ENCODE peak calls at places on chromosomes 7 and 10, in nine cellular contexts. P is heart left ventricle; T is CD8-positive, alpha-beta T cell; Z is uterus; W is Calu3; C is AG04449; F is GM12865; B is IMR-90; U is psoas muscle. A is an unnamed sample.

GRCh38 chr7:90401989-90402388 is 1.3 kb upstream of the CLDN12 start:
- DNase-seq in P (no peak), T (no peak), Z (no peak), W (no peak), C (no peak), F (no peak), B (peak; percentile 37), U (no peak), A (no peak)

GRCh38 chr10:35516102-35516670 is 89.0 kb upstream of the GJD4 start:
- DNase-seq in P (no peak), T (no peak), Z (no peak), W (no peak), C (no peak), F (no peak), B (peak; percentile 7), U (no peak), A (no peak)

GRCh38 chr7:24930856-24931255 is 49.1 kb downstream of the OSBPL3 start:
- DNase-seq in P (no peak), T (no peak), Z (no peak), W (no peak), C (no peak), F (no peak), B (no peak), U (no peak), A (no peak)

GRCh38 chr7:94605031-94605430 is 50.9 kb downstream of the SGCE start:
- DNase-seq in P (no peak), T (no peak), Z (no peak), W (no peak), C (no peak), F (peak; percentile 24), B (peak; percentile 8), U (no peak), A (no peak)

GRCh38 chr7:105678811-105679495 is 97.7 kb upstream of the EFCAB10 start:
- DNase-seq in P (peak; percentile 78), T (no peak), Z (peak; percentile 77), W (no peak), C (no peak), F (peak; percentile 58), B (peak; percentile 50), U (peak; percentile 88), A (peak; percentile 42)

GRCh38 chr10:103736763-103737162 is 118.6 kb downstream of the SH3PXD2A start:
- DNase-seq in P (no peak), T (no peak), Z (no peak), W (no peak), C (no peak), F (peak; percentile 36), B (no peak), U (peak; percentile 4), A (no peak)

GRCh38 chr7:128215739-128216138 is 25.3 kb upstream of the LEP start:
- DNase-seq in P (peak; percentile 29), T (no peak), Z (no peak), W (no peak), C (no peak), F (no peak), B (peak; percentile 18), U (no peak), A (no peak)

GRCh38 chr7:4738711-4739527 is 36.5 kb upstream of the AP5Z1 start:
- DNase-seq in P (peak; percentile 51), T (peak; percentile 45), Z (peak; percentile 60), W (no peak), C (peak; percentile 52), F (peak; percentile 48), B (peak; percentile 95), U (no peak), A (no peak)

GRCh38 chr7:145681159-145681558 is 435.4 kb upstream of the CNTNAP2 start:
- DNase-seq in P (no peak), T (no peak), Z (no peak), W (no peak), C (no peak), F (no peak), B (no peak), U (no peak), A (no peak)

GRCh38 chr7:156560696-156561210 is 79.8 kb upstream of the RNF32 start:
- DNase-seq in P (no peak), T (no peak), Z (no peak), W (no peak), C (no peak), F (no peak), B (no peak), U (no peak), A (no peak)

GRCh38 chr7:156558198-156558597 is 82.4 kb upstream of the RNF32 start:
- DNase-seq in P (no peak), T (no peak), Z (no peak), W (no peak), C (no peak), F (no peak), B (peak; percentile 81), U (no peak), A (no peak)

GRCh38 chr7:156559001-156559400 is 81.6 kb upstream of the RNF32 start:
- DNase-seq in P (no peak), T (no peak), Z (no peak), W (no peak), C (no peak), F (no peak), B (no peak), U (no peak), A (no peak)

GRCh38 chr7:156556083-156556482 is 84.5 kb upstream of the RNF32 start:
- DNase-seq in P (no peak), T (no peak), Z (no peak), W (no peak), C (no peak), F (no peak), B (no peak), U (no peak), A (no peak)

DNA sequence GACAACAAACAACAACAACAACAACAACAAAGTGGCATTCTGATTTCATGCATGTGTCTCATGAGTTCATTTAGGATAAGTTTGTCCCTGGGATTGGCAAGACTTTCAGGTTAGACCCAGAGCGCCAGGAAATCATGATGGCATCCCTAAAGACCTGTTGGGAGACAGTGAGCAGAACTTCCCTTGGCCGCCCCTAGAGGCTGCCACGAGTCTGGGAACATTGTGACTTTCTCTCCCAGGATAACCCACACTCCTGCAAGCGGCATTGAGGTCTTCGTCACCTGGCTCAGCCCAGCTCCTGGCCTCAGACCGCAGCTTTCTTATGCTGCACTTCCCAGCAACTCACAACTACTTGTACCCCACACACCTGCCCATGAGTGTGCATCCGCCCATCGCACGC is 80.5 kb upstream of the RNF32 start:
- DNase-seq in P (no peak), T (no peak), Z (no peak), W (no peak), C (no peak), F (no peak), B (no peak), U (no peak), A (no peak)
- TF ChIP-seq CTCF in P (no peak), T (no peak), Z (no peak), W (no peak), C (no peak), F (peak; percentile 25), B (no peak), U (no peak), A (no peak)

DNA sequence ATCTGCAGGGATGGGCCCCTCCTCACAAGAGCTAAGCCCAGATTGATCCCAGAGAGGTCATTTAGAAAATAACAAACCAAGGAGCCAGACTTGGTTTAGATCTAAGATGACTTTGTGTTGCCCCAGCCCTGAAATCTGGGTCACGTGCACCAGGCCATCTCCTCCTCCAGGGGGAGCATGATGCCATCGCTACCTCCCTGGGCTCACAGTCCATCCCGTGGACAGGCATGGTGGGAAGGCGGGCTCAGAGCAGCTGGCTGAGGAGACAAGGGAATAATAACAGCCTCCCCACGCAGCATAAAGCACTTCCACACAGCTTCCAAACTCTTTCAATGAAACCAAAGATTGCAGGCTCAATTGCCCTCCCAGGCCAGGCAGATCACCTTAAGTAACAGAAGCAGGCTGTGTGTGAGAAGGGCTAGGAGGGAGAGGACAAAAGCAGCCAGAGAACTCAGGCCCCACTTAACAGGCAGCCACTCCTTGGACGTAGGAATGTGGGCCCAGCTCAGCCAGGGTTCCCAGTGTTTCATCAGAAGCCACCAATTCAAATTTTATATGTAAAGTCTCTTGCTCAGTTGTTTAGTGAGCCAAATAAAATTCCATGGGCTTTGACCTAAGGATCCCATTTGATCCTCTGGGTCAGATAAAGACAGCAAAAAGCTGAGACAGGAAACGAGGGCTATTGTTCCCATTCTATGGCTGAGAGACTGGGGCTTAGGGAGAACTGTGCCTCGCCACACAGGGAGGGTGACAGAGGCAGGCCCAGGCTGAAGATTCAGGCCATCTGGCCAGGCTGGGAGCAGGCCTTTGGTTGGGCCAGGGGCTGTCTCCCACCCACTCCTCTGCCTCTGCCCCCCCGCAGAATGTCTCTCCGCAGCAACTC is 100.2 kb downstream of the COL13A1 start:
- DNase-seq in P (peak; percentile 42), T (no peak), Z (peak; percentile 49), W (peak; percentile 65), C (no peak), F (peak; percentile 30), B (peak; percentile 60), U (peak; percentile 79), A (no peak)
- TF ChIP-seq CTCF in P (peak; percentile 37), T (peak; percentile 11), Z (peak; percentile 66), W (peak; percentile 59), C (peak; percentile 84), F (peak; percentile 48), B (peak; percentile 67), U (peak; percentile 48), A (no peak)

DNA sequence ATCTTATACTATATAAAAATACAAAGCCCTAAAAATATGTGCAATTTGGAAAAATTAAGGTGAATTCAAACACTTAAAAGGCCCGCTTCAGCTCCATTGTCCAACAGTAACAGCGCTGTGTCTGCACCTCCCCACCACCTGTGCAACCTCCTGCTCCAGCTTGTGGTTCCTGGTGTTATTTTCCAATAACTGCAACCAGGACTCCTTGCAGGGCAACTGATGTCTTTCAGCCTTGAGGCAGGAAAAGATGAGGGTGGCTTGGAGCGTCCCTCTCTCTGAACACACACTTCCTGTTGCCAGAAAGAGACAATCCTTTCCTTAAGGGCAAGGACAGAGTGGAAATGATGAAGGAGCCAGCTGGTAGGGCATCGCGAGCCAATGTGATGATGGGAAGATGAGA is 336.0 kb downstream of the GLRX3 start:
- DNase-seq in P (no peak), T (no peak), Z (no peak), W (no peak), C (no peak), F (no peak), B (no peak), U (no peak), A (no peak)
- TF ChIP-seq CTCF in P (no peak), T (no peak), Z (no peak), W (no peak), C (no peak), F (no peak), B (no peak), U (no peak), A (no peak)

GRCh38 chr7:151115121-151115835 is 29.0 kb downstream of the AGAP3 start:
- DNase-seq in P (no peak), T (peak; percentile 23), Z (no peak), W (peak; percentile 45), C (no peak), F (peak; percentile 41), B (peak; percentile 28), U (no peak), A (no peak)

GRCh38 chr7:151114151-151115090 is 28.1 kb downstream of the AGAP3 start:
- DNase-seq in P (no peak), T (no peak), Z (no peak), W (peak; percentile 53), C (no peak), F (no peak), B (no peak), U (no peak), A (no peak)

GRCh38 chr7:151115836-151116418 is 29.7 kb downstream of the AGAP3 start:
- DNase-seq in P (no peak), T (no peak), Z (no peak), W (peak; percentile 76), C (no peak), F (no peak), B (no peak), U (no peak), A (no peak)

GRCh38 chr7:151110941-151111645 is 24.8 kb downstream of the AGAP3 start:
- DNase-seq in P (peak; percentile 84), T (peak; percentile 78), Z (peak; percentile 81), W (peak; percentile 82), C (no peak), F (peak; percentile 77), B (peak; percentile 65), U (peak; percentile 89), A (peak; percentile 55)

GRCh38 chr7:151113344-151114150 is 27.3 kb downstream of the AGAP3 start:
- DNase-seq in P (no peak), T (no peak), Z (no peak), W (no peak), C (peak; percentile 53), F (no peak), B (peak; percentile 93), U (no peak), A (no peak)
- TF ChIP-seq CTCF in P (no peak), T (no peak), Z (no peak), W (no peak), C (peak; percentile 7), F (no peak), B (no peak), U (no peak), A (no peak)

A was measured in activated B cell treated with CpG ODN at 0.5 μM for 24 hours.